ENCODE peak calls at places on chromosomes 4 and X, in six cellular contexts. C is keratinocyte, F is uterus, Y is astrocyte, A is cardiac muscle cell, R is heart left ventricle. K is an unnamed sample.

GRCh38 chrX:96685205-96686099 is 810 bp downstream of the DIAPH2 start:
- DNase-seq in C (no peak), F (peak), Y (peak), A (peak), R (peak), K (no peak)

GRCh38 chr4:2487632-2488031 is 18.7 kb downstream of the RNF4 start:
- DNase-seq in C (no peak), F (no peak), Y (no peak), A (no peak), R (no peak), K (no peak)

GRCh38 chr4:184972996-184973395 is 45.3 kb upstream of the HELT start:
- DNase-seq in C (no peak), F (no peak), Y (no peak), A (no peak), R (no peak), K (no peak)

GRCh38 chrX:29666361-29666760 is 549.0 kb upstream of the MAGEB2 start:
- DNase-seq in C (no peak), F (no peak), Y (peak), A (no peak), R (no peak), K (no peak)

GRCh38 chr4:152951348-152951747 is 15.2 kb downstream of the FHDC1 start:
- DNase-seq in C (no peak), F (no peak), Y (peak), A (no peak), R (no peak), K (no peak)

GRCh38 chr4:39516407-39516966 is 10.8 kb downstream of the UGDH start:
- DNase-seq in C (no peak), F (no peak), Y (no peak), A (no peak), R (no peak), K (no peak)

GRCh38 chrX:109839694-109840358 is 106.8 kb upstream of the ACSL4 start:
- DNase-seq in C (no peak), F (no peak), Y (peak), A (no peak), R (no peak), K (no peak)

GRCh38 chrX:19625612-19626011 is 110.3 kb upstream of the MAP3K15 start:
- DNase-seq in C (no peak), F (no peak), Y (peak), A (no peak), R (no peak), K (no peak)

GRCh38 chr4:189304179-189304578 is 636.5 kb upstream of the FRG1 start:
- DNase-seq in C (no peak), F (no peak), Y (no peak), A (no peak), R (no peak), K (peak)

GRCh38 chr4:86957214-86957613 is 22.4 kb downstream of the AFF1 start:
- DNase-seq in C (no peak), F (no peak), Y (peak), A (no peak), R (no peak), K (no peak)

GRCh38 chr4:186017801-186018200 is 51.2 kb upstream of the TLR3 start:
- DNase-seq in C (no peak), F (no peak), Y (no peak), A (no peak), R (no peak), K (no peak)

GRCh38 chr4:37976513-37976912 is 16.3 kb downstream of the PTTG2 start:
- DNase-seq in C (no peak), F (no peak), Y (no peak), A (no peak), R (no peak), K (no peak)

GRCh38 chrX:34734383-34734782 is 77.3 kb upstream of the TMEM47 start:
- DNase-seq in C (no peak), F (no peak), Y (peak), A (no peak), R (no peak), K (no peak)

GRCh38 chr4:4333265-4333706 is 43.2 kb downstream of the ZBTB49 start:
- DNase-seq in C (no peak), F (no peak), Y (peak), A (no peak), R (peak), K (no peak)

GRCh38 chr4:184403384-184403781 is 71.0 kb downstream of the IRF2 start:
- DNase-seq in C (no peak), F (no peak), Y (no peak), A (no peak), R (no peak), K (no peak)

GRCh38 chr4:182929296-182929695 is 12.1 kb upstream of the DCTD start:
- DNase-seq in C (no peak), F (no peak), Y (peak), A (no peak), R (no peak), K (no peak)

GRCh38 chr4:83115656-83116285 is 1.2 kb upstream of the PLAC8 start:
- DNase-seq in C (no peak), F (no peak), Y (no peak), A (no peak), R (no peak), K (no peak)

GRCh38 chr4:156970501-156971167 is 965 bp downstream of the PDGFC start:
- DNase-seq in C (no peak), F (peak), Y (no peak), A (peak), R (peak), K (no peak)

GRCh38 chr4:159770398-159770797 is 667.5 kb downstream of the RAPGEF2 start:
- DNase-seq in C (no peak), F (no peak), Y (no peak), A (no peak), R (no peak), K (no peak)
- H3K27ac ChIP-seq in C (no peak), F (no peak), Y (no peak), A (no peak), R (no peak), K (no peak)

DNA sequence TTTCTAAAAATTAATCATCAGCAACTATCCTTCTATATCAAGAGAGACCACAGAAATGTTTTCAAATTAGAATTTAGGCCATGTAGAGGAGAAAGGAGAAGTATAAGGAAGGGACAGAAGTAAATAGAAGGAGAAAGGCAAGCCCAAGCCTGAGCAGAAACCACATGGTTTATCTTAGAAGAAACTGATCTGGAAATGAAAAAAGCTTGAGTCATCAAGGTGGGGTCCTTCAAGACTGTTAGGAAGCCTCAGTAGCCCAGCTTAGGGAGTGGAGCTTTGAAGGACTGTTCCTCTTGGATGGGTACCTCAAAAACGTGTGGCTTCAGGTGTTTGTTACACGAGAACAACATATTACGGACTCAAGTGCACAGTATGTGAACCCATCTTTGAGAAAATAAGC is 4.5 kb downstream of the BMX start:
- DNase-seq in C (no peak), F (no peak), Y (no peak), A (no peak), R (no peak), K (peak)
- H3K27ac ChIP-seq in C (peak), F (no peak), Y (no peak), A (no peak), R (no peak), K (peak)

GRCh38 chr4:169811476-169811875 is 53.7 kb upstream of the HPF1 start:
- DNase-seq in C (no peak), F (no peak), Y (no peak), A (no peak), R (no peak), K (no peak)

GRCh38 chr4:169807934-169808333 is 50.2 kb upstream of the HPF1 start:
- DNase-seq in C (no peak), F (no peak), Y (no peak), A (no peak), R (no peak), K (no peak)

GRCh38 chr4:169815606-169816005 is 57.9 kb upstream of the HPF1 start:
- DNase-seq in C (no peak), F (no peak), Y (peak), A (no peak), R (no peak), K (peak)

GRCh38 chr4:169810325-169811323 is 52.9 kb upstream of the HPF1 start:
- DNase-seq in C (no peak), F (peak), Y (peak), A (peak), R (no peak), K (no peak)
- H3K27ac ChIP-seq in C (no peak), F (no peak), Y (no peak), A (no peak), R (no peak), K (no peak)

GRCh38 chrX:130443883-130444282 is 42.1 kb downstream of the RBMX2 start:
- DNase-seq in C (no peak), F (no peak), Y (no peak), A (no peak), R (no peak), K (no peak)

DNA sequence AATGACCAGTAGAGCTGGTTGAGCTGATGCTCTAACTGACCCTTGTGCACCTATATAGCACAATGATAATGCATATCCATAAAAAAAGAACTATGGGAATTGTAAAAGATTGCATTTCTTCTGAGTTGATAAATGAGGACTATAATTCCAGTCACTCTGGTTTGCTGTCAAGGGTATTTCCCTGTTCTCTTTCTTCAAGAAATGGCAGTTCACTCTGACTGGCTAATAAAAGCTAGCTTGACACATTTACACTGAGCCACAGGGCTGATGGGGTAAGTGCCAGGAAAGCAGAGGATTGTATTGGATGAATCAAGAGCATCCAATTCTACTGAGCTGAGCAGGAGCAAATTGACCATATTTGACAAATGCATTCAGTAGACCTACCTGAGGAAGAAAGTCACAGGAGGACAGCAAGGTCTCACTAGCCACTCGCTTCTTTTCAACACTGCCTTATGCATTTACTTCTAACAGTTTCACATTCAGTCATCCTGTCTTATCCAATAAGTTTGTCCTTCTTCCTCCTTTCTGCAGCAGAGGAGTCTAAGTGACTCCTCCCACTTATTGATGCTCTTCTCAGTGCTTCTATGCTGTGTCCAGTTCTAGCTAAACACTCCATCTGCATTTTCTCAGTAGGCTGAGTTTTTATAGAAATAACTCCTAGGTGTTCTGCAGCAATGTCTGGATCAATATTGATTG is 43.0 kb downstream of the RBMX2 start:
- DNase-seq in C (no peak), F (no peak), Y (no peak), A (no peak), R (no peak), K (no peak)
- H3K27ac ChIP-seq in C (no peak), F (no peak), Y (no peak), A (no peak), R (no peak), K (no peak)

GRCh38 chr4:1293981-1294380 is 4.3 kb downstream of the MAEA start:
- DNase-seq in C (no peak), F (no peak), Y (peak), A (no peak), R (peak), K (no peak)
- H3K27ac ChIP-seq in C (no peak), F (no peak), Y (peak), A (peak), R (peak), K (no peak)

GRCh38 chr4:102809190-102809589 is 18.2 kb downstream of the UBE2D3 start:
- DNase-seq in C (no peak), F (no peak), Y (no peak), A (no peak), R (no peak), K (no peak)

GRCh38 chr4:102807345-102807744 is 20.0 kb downstream of the UBE2D3 start:
- DNase-seq in C (no peak), F (no peak), Y (no peak), A (no peak), R (no peak), K (no peak)

GRCh38 chr4:102809691-102810090 is 17.7 kb downstream of the UBE2D3 start:
- DNase-seq in C (no peak), F (no peak), Y (peak), A (no peak), R (no peak), K (no peak)

GRCh38 chr4:102808009-102808408 is 19.3 kb downstream of the UBE2D3 start:
- DNase-seq in C (no peak), F (no peak), Y (no peak), A (no peak), R (no peak), K (no peak)
- H3K27ac ChIP-seq in C (no peak), F (no peak), Y (no peak), A (no peak), R (no peak), K (no peak)

GRCh38 chr4:24651266-24651665 is 66.9 kb upstream of the DHX15 start:
- DNase-seq in C (no peak), F (no peak), Y (peak), A (no peak), R (no peak), K (no peak)
- H3K27ac ChIP-seq in C (no peak), F (no peak), Y (no peak), A (no peak), R (no peak), K (no peak)

DNA sequence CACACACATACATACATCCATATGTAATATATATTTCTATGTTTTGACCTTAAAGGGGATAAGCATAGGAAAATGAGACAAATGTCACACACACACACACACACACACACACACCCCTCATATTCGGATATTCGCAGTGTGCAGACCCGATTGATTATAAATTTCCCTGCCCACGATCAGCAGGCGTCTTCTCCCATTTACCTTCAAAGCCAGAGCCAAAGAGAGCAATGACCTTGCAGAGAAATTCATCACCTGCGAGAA is 485 bp downstream of the GPRIN3 start:
- DNase-seq in C (no peak), F (no peak), Y (no peak), A (no peak), R (no peak), K (no peak)
- H3K27ac ChIP-seq in C (no peak), F (peak), Y (no peak), A (no peak), R (peak), K (no peak)

GRCh38 chrX:68832101-68832416 is 3.2 kb downstream of the EFNB1 start:
- DNase-seq in C (no peak), F (peak), Y (peak), A (peak), R (peak), K (no peak)

GRCh38 chrX:68831405-68832100 is 2.7 kb downstream of the EFNB1 start:
- DNase-seq in C (no peak), F (no peak), Y (no peak), A (no peak), R (no peak), K (no peak)

GRCh38 chrX:68833448-68833805 is 4.6 kb downstream of the EFNB1 start:
- DNase-seq in C (no peak), F (no peak), Y (no peak), A (no peak), R (no peak), K (no peak)

GRCh38 chrX:68833855-68834331 is 5.1 kb downstream of the EFNB1 start:
- DNase-seq in C (no peak), F (no peak), Y (no peak), A (no peak), R (no peak), K (no peak)

GRCh38 chrX:68832516-68833447 is 4.0 kb downstream of the EFNB1 start:
- DNase-seq in C (no peak), F (no peak), Y (no peak), A (no peak), R (no peak), K (no peak)
- H3K27ac ChIP-seq in C (peak), F (peak), Y (no peak), A (no peak), R (peak), K (peak)

DNA sequence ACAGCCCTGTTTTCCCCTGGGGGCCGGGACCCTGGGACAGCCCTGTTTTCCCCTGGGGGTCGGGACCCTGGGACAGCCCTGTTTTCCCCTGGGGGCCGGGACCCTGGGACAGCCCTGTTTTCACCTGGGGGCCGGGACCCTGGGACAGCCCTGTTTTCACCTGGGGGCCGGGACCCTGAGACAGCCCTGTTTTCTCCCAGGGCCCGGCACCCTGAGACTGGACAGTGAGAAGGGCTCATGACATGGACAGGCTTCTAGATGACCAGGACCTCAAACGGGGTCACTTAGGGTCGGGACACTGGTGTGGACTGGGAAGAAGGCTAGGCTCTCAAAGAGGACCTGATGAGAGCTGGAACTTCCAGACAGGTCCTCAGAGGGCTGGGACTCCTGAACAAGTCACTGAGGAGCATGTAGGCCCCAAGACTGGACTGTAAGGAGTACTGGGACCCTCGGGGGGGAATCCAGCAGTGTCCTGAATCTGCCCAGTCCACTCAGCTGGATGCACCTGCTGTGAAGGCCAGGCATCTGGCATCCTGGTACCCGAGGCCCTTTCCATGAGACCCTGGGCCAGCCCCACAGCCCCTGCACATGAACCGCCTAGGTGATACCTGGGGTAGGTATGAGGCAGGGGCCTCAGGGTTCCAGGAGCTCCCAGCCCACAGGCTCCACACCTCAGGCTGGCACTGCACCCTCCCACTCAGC is 2.4 kb downstream of the PCGF3 start:
- DNase-seq in C (no peak), F (no peak), Y (no peak), A (no peak), R (no peak), K (no peak)
- H3K27ac ChIP-seq in C (no peak), F (no peak), Y (no peak), A (no peak), R (no peak), K (no peak)